ENCODE peak calls at places on chromosomes 13 and 19, in four cellular contexts. One of them, this sample, is unnamed.

GRCh38 chr19:48959341-48960239 is 4.9 kb downstream of the BAX start:
- DNase-seq in activated CD4-positive, alpha-beta T cell treated with anti-CD3 and anti-CD28 coated beads, Interleukin-2, amount 10 ng/mL, durations not matched to agents 7 days and 5 days: peak; percentile 44
- DNase-seq in ELR: no peak
- DNase-seq in heart left ventricle: no peak
- DNase-seq in this sample: no peak

GRCh38 chr19:12789098-12789903 is 2.0 kb upstream of the JUNB start:
- DNase-seq in activated CD4-positive, alpha-beta T cell treated with anti-CD3 and anti-CD28 coated beads, Interleukin-2, amount 10 ng/mL, durations not matched to agents 7 days and 5 days: no peak
- DNase-seq in ELR: peak; percentile 56
- DNase-seq in heart left ventricle: no peak
- DNase-seq in this sample: no peak

GRCh38 chr13:43307921-43308433 is 284.6 kb downstream of the DNAJC15 start:
- DNase-seq in activated CD4-positive, alpha-beta T cell treated with anti-CD3 and anti-CD28 coated beads, Interleukin-2, amount 10 ng/mL, durations not matched to agents 7 days and 5 days: no peak
- DNase-seq in ELR: peak; percentile 74
- DNase-seq in heart left ventricle: peak; percentile 93
- DNase-seq in this sample: peak; percentile 72

GRCh38 chr13:99992912-99993311 is 11.3 kb downstream of the ZIC2 start:
- DNase-seq in activated CD4-positive, alpha-beta T cell treated with anti-CD3 and anti-CD28 coated beads, Interleukin-2, amount 10 ng/mL, durations not matched to agents 7 days and 5 days: no peak
- DNase-seq in ELR: peak; percentile 59
- DNase-seq in heart left ventricle: no peak
- DNase-seq in this sample: no peak

GRCh38 chr19:21158523-21159135 is 16.8 kb downstream of the ZNF431 start:
- DNase-seq in activated CD4-positive, alpha-beta T cell treated with anti-CD3 and anti-CD28 coated beads, Interleukin-2, amount 10 ng/mL, durations not matched to agents 7 days and 5 days: no peak
- DNase-seq in ELR: peak; percentile 55
- DNase-seq in heart left ventricle: no peak
- DNase-seq in this sample: no peak

GRCh38 chr19:43465468-43466120 is at the start of gene LYPD3:
- DNase-seq in activated CD4-positive, alpha-beta T cell treated with anti-CD3 and anti-CD28 coated beads, Interleukin-2, amount 10 ng/mL, durations not matched to agents 7 days and 5 days: no peak
- DNase-seq in ELR: peak; percentile 95
- DNase-seq in heart left ventricle: no peak
- DNase-seq in this sample: no peak

GRCh38 chr13:112013665-112014064 is 53.3 kb upstream of the SOX1 start:
- DNase-seq in activated CD4-positive, alpha-beta T cell treated with anti-CD3 and anti-CD28 coated beads, Interleukin-2, amount 10 ng/mL, durations not matched to agents 7 days and 5 days: no peak
- DNase-seq in ELR: no peak
- DNase-seq in heart left ventricle: no peak
- DNase-seq in this sample: no peak

GRCh38 chr19:48836089-48837017 is at the start of gene HSD17B14:
- DNase-seq in activated CD4-positive, alpha-beta T cell treated with anti-CD3 and anti-CD28 coated beads, Interleukin-2, amount 10 ng/mL, durations not matched to agents 7 days and 5 days: no peak
- DNase-seq in ELR: peak; percentile 30
- DNase-seq in heart left ventricle: no peak
- DNase-seq in this sample: no peak

GRCh38 chr19:54449701-54450069 is 686 bp downstream of the LENG8 start:
- DNase-seq in activated CD4-positive, alpha-beta T cell treated with anti-CD3 and anti-CD28 coated beads, Interleukin-2, amount 10 ng/mL, durations not matched to agents 7 days and 5 days: no peak
- DNase-seq in ELR: peak; percentile 41
- DNase-seq in heart left ventricle: no peak
- DNase-seq in this sample: no peak

GRCh38 chr19:38547446-38547845 is 70.3 kb downstream of the MAP4K1 start:
- DNase-seq in activated CD4-positive, alpha-beta T cell treated with anti-CD3 and anti-CD28 coated beads, Interleukin-2, amount 10 ng/mL, durations not matched to agents 7 days and 5 days: no peak
- DNase-seq in ELR: no peak
- DNase-seq in heart left ventricle: no peak
- DNase-seq in this sample: no peak

GRCh38 chr13:80562423-80562822 is 221.5 kb upstream of the SPRY2 start:
- DNase-seq in activated CD4-positive, alpha-beta T cell treated with anti-CD3 and anti-CD28 coated beads, Interleukin-2, amount 10 ng/mL, durations not matched to agents 7 days and 5 days: no peak
- DNase-seq in ELR: no peak
- DNase-seq in heart left ventricle: no peak
- DNase-seq in this sample: no peak

GRCh38 chr19:40217027-40217810 is 965 bp downstream of the TTC9B start:
- DNase-seq in activated CD4-positive, alpha-beta T cell treated with anti-CD3 and anti-CD28 coated beads, Interleukin-2, amount 10 ng/mL, durations not matched to agents 7 days and 5 days: no peak
- DNase-seq in ELR: no peak
- DNase-seq in heart left ventricle: no peak
- DNase-seq in this sample: peak; percentile 21